ENCODE peak calls at places on chromosomes 1 and 21, in five cellular contexts. One of them, this sample, is unnamed.

GRCh38 chr1:47767741-47768100 is 229.5 kb downstream of the TRABD2B start:
- ATAC-seq in Panc1: no peak
- ATAC-seq in HCT116: no peak
- ATAC-seq in HepG2: peak
- ATAC-seq in upper lobe of left lung: no peak
- ATAC-seq in this sample: no peak

GRCh38 chr1:220356981-220357850 is 85.0 kb upstream of the RAB3GAP2 start:
- ATAC-seq in HepG2: no peak
- ATAC-seq in HCT116: no peak
- ATAC-seq in upper lobe of left lung: no peak
- ATAC-seq in Panc1: no peak
- ATAC-seq in this sample: no peak

GRCh38 chr1:14924012-14924452 is 229.5 kb upstream of the TMEM51 start:
- ATAC-seq in upper lobe of left lung: peak
- ATAC-seq in HCT116: peak
- ATAC-seq in Panc1: peak
- ATAC-seq in HepG2: peak
- ATAC-seq in this sample: peak

GRCh38 chr1:10727703-10728348 is 68.6 kb downstream of the CASZ1 start:
- ATAC-seq in upper lobe of left lung: no peak
- ATAC-seq in HepG2: no peak
- ATAC-seq in Panc1: no peak
- ATAC-seq in HCT116: no peak
- ATAC-seq in this sample: no peak

GRCh38 chr1:34361781-34362357 is 185.2 kb downstream of the C1orf94 start:
- ATAC-seq in HepG2: no peak
- ATAC-seq in HCT116: no peak
- ATAC-seq in upper lobe of left lung: no peak
- ATAC-seq in Panc1: no peak
- ATAC-seq in this sample: no peak

GRCh38 chr1:92424376-92424775 is 62.3 kb downstream of the GFI1 start:
- ATAC-seq in Panc1: no peak
- ATAC-seq in upper lobe of left lung: no peak
- ATAC-seq in HepG2: no peak
- ATAC-seq in HCT116: no peak
- ATAC-seq in this sample: no peak

GRCh38 chr1:38929476-38929875 is 12.2 kb downstream of the RHBDL2 start:
- ATAC-seq in upper lobe of left lung: no peak
- ATAC-seq in Panc1: peak
- ATAC-seq in HCT116: no peak
- ATAC-seq in HepG2: no peak
- ATAC-seq in this sample: no peak

GRCh38 chr1:12486401-12487005 is 131.5 kb downstream of the DHRS3 start:
- ATAC-seq in HepG2: no peak
- ATAC-seq in HCT116: peak
- ATAC-seq in upper lobe of left lung: peak
- ATAC-seq in Panc1: no peak
- ATAC-seq in this sample: peak

GRCh38 chr1:52210044-52210443 is 68.2 kb downstream of the ZFYVE9 start:
- ATAC-seq in upper lobe of left lung: no peak
- ATAC-seq in Panc1: no peak
- ATAC-seq in HepG2: no peak
- ATAC-seq in HCT116: no peak
- ATAC-seq in this sample: no peak

GRCh38 chr1:56061824-56062223 is 517.5 kb downstream of the PLPP3 start:
- ATAC-seq in HCT116: no peak
- ATAC-seq in HepG2: no peak
- ATAC-seq in upper lobe of left lung: no peak
- ATAC-seq in Panc1: no peak
- ATAC-seq in this sample: no peak

GRCh38 chr1:147630022-147630421 is 40.3 kb downstream of the ACP6 start:
- ATAC-seq in upper lobe of left lung: no peak
- ATAC-seq in HepG2: no peak
- ATAC-seq in Panc1: no peak
- ATAC-seq in HCT116: no peak
- ATAC-seq in this sample: no peak

GRCh38 chr1:224529844-224530243 is 86.3 kb upstream of the CNIH3 start:
- ATAC-seq in HepG2: no peak
- ATAC-seq in upper lobe of left lung: no peak
- ATAC-seq in Panc1: no peak
- ATAC-seq in HCT116: no peak
- ATAC-seq in this sample: no peak

GRCh38 chr1:170239445-170239844 is 93.7 kb downstream of the NTMT2 start:
- ATAC-seq in HepG2: no peak
- ATAC-seq in Panc1: no peak
- ATAC-seq in HCT116: no peak
- ATAC-seq in upper lobe of left lung: no peak
- ATAC-seq in this sample: peak

GRCh38 chr1:66265796-66266195 is 268.2 kb upstream of the SGIP1 start:
- ATAC-seq in HCT116: peak
- ATAC-seq in upper lobe of left lung: no peak
- ATAC-seq in HepG2: no peak
- ATAC-seq in Panc1: no peak
- ATAC-seq in this sample: no peak

GRCh38 chr1:25848531-25848930 is 10.7 kb downstream of the AUNIP start:
- ATAC-seq in HCT116: no peak
- ATAC-seq in HepG2: no peak
- ATAC-seq in upper lobe of left lung: no peak
- ATAC-seq in Panc1: peak
- ATAC-seq in this sample: no peak

GRCh38 chr1:41560496-41560895 is 76.0 kb upstream of the EDN2 start:
- ATAC-seq in Panc1: no peak
- ATAC-seq in HepG2: no peak
- ATAC-seq in HCT116: no peak
- ATAC-seq in upper lobe of left lung: peak
- ATAC-seq in this sample: no peak

GRCh38 chr1:112840631-112841624 is 115.1 kb downstream of the SLC16A1 start:
- ATAC-seq in Panc1: no peak
- ATAC-seq in HCT116: no peak
- ATAC-seq in HepG2: no peak
- ATAC-seq in upper lobe of left lung: no peak
- ATAC-seq in this sample: no peak

GRCh38 chr1:159896086-159896930 is 3.7 kb downstream of the CFAP45 start:
- ATAC-seq in upper lobe of left lung: peak
- ATAC-seq in HCT116: no peak
- ATAC-seq in Panc1: no peak
- ATAC-seq in HepG2: no peak
- ATAC-seq in this sample: peak

GRCh38 chr1:30652151-30652915 is 71.1 kb downstream of the MATN1 start:
- ATAC-seq in Panc1: no peak
- ATAC-seq in HCT116: no peak
- ATAC-seq in upper lobe of left lung: no peak
- ATAC-seq in HepG2: no peak
- ATAC-seq in this sample: no peak

GRCh38 chr1:198523183-198523942 is 17.1 kb downstream of the ATP6V1G3 start:
- ATAC-seq in HepG2: no peak
- ATAC-seq in upper lobe of left lung: no peak
- ATAC-seq in HCT116: no peak
- ATAC-seq in Panc1: no peak
- ATAC-seq in this sample: no peak

GRCh38 chr1:21618059-21618458 is 51.1 kb downstream of the RAP1GAP start:
- ATAC-seq in HCT116: no peak
- ATAC-seq in HepG2: no peak
- ATAC-seq in Panc1: no peak
- ATAC-seq in upper lobe of left lung: no peak
- ATAC-seq in this sample: no peak

GRCh38 chr1:247295746-247296145 is 35.9 kb downstream of the ZNF496 start:
- ATAC-seq in HCT116: no peak
- ATAC-seq in upper lobe of left lung: no peak
- ATAC-seq in HepG2: no peak
- ATAC-seq in Panc1: no peak
- ATAC-seq in this sample: no peak

GRCh38 chr1:158931055-158931737 is at the start of gene PYHIN1:
- ATAC-seq in HCT116: no peak
- ATAC-seq in HepG2: no peak
- ATAC-seq in upper lobe of left lung: no peak
- ATAC-seq in Panc1: no peak
- ATAC-seq in this sample: no peak

GRCh38 chr1:213905315-213905714 is 82.5 kb upstream of the PROX1 start:
- ATAC-seq in upper lobe of left lung: no peak
- ATAC-seq in HepG2: no peak
- ATAC-seq in Panc1: peak
- ATAC-seq in HCT116: no peak
- ATAC-seq in this sample: no peak

GRCh38 chr21:20187028-20187427 is 811.2 kb upstream of the NCAM2 start:
- ATAC-seq in upper lobe of left lung: no peak
- ATAC-seq in HepG2: no peak
- ATAC-seq in HCT116: no peak
- ATAC-seq in Panc1: no peak
- ATAC-seq in this sample: no peak

GRCh38 chr1:112007169-112007568 is 17.7 kb upstream of the KCND3 start:
- ATAC-seq in Panc1: no peak
- ATAC-seq in HepG2: no peak
- ATAC-seq in upper lobe of left lung: no peak
- ATAC-seq in HCT116: no peak
- ATAC-seq in this sample: no peak

GRCh38 chr1:156660752-156661112 is 16.5 kb downstream of the NES start:
- ATAC-seq in upper lobe of left lung: no peak
- ATAC-seq in Panc1: peak
- ATAC-seq in HCT116: peak
- ATAC-seq in HepG2: peak
- ATAC-seq in this sample: no peak

GRCh38 chr1:87834941-87835340 is 506.3 kb downstream of the LMO4 start:
- ATAC-seq in HCT116: no peak
- ATAC-seq in Panc1: no peak
- ATAC-seq in HepG2: no peak
- ATAC-seq in upper lobe of left lung: no peak
- ATAC-seq in this sample: no peak

GRCh38 chr1:28193701-28194161 is 17.2 kb upstream of the PTAFR start:
- ATAC-seq in Panc1: peak
- ATAC-seq in HepG2: peak
- ATAC-seq in upper lobe of left lung: peak
- ATAC-seq in HCT116: peak
- ATAC-seq in this sample: no peak

GRCh38 chr1:22414244-22414751 is 37.4 kb upstream of the ZBTB40 start:
- ATAC-seq in upper lobe of left lung: peak
- ATAC-seq in Panc1: peak
- ATAC-seq in HCT116: no peak
- ATAC-seq in HepG2: peak
- ATAC-seq in this sample: no peak

GRCh38 chr1:152502496-152503180 is 8.0 kb upstream of the LCE5A start:
- ATAC-seq in Panc1: no peak
- ATAC-seq in HCT116: no peak
- ATAC-seq in upper lobe of left lung: no peak
- ATAC-seq in HepG2: no peak
- ATAC-seq in this sample: no peak

GRCh38 chr1:27542463-27543273 is 52.7 kb upstream of the WASF2 start:
- ATAC-seq in upper lobe of left lung: peak
- ATAC-seq in HCT116: peak
- ATAC-seq in Panc1: peak
- ATAC-seq in HepG2: peak
- ATAC-seq in this sample: peak

GRCh38 chr1:6777813-6778212 is 7.4 kb upstream of the CAMTA1 start:
- ATAC-seq in HepG2: no peak
- ATAC-seq in Panc1: no peak
- ATAC-seq in upper lobe of left lung: no peak
- ATAC-seq in HCT116: no peak
- ATAC-seq in this sample: no peak
- TF ChIP-seq POLR2AphosphoS5 in HepG2: no peak
- TF ChIP-seq POLR2AphosphoS5 in Panc1: no peak
- TF ChIP-seq POLR2AphosphoS5 in upper lobe of left lung: no peak
- TF ChIP-seq POLR2AphosphoS5 in HCT116: no peak
- TF ChIP-seq POLR2AphosphoS5 in this sample: no peak

GRCh38 chr1:243850368-243851128 is 505 bp upstream of the AKT3 start:
- ATAC-seq in upper lobe of left lung: peak
- ATAC-seq in HCT116: peak
- ATAC-seq in Panc1: peak
- ATAC-seq in HepG2: peak
- ATAC-seq in this sample: peak
- TF ChIP-seq POLR2AphosphoS5 in upper lobe of left lung: peak
- TF ChIP-seq POLR2AphosphoS5 in HCT116: no peak
- TF ChIP-seq POLR2AphosphoS5 in Panc1: no peak
- TF ChIP-seq POLR2AphosphoS5 in HepG2: no peak
- TF ChIP-seq POLR2AphosphoS5 in this sample: peak

DNA sequence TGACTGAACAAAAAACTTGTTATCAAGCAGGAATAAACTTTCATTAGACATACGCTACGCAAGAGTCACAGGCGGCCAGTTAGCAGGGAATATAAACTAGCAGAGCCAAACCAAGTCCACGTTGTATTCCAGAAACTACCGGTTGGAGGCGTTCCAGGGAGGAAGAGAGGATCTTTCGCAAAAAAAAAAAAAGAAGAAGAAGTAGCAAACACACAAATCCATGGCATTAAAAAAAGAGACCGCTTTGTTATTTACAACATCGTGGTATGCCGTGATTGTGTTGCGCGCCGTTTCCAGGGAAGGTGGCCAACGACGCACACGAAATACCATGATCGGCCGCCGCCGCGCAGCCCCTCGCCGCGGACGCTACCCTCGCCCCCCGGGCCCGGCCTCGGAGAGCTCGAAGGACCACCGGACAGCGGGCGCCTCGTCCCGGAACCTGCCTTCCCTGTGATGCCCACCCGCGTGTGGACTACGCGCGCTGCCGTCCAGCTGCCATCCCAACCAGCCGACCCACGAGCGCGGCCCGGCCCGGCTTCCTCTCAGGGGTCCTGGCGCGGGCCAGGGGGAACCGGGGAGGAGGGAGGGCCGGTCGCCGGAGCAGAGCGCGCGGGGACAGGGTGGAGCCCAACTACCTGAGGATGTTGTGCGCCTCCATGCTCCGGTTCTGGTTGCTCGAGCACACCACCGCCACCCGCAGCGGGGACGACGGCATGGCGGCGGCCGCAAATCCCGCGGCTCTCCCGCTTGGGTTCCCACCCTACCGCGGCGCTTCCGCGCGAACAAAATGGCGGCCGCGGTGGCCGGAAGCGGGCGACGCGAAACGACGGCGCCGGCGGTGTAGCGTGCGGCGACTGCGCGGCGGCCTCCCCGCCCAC is 581 bp downstream of the SSU72 start:
- ATAC-seq in Panc1: peak
- ATAC-seq in upper lobe of left lung: peak
- ATAC-seq in HCT116: peak
- ATAC-seq in HepG2: peak
- ATAC-seq in this sample: peak
- TF ChIP-seq POLR2AphosphoS5 in Panc1: no peak
- TF ChIP-seq POLR2AphosphoS5 in upper lobe of left lung: no peak
- TF ChIP-seq POLR2AphosphoS5 in HCT116: no peak
- TF ChIP-seq POLR2AphosphoS5 in HepG2: no peak
- TF ChIP-seq POLR2AphosphoS5 in this sample: peak

DNA sequence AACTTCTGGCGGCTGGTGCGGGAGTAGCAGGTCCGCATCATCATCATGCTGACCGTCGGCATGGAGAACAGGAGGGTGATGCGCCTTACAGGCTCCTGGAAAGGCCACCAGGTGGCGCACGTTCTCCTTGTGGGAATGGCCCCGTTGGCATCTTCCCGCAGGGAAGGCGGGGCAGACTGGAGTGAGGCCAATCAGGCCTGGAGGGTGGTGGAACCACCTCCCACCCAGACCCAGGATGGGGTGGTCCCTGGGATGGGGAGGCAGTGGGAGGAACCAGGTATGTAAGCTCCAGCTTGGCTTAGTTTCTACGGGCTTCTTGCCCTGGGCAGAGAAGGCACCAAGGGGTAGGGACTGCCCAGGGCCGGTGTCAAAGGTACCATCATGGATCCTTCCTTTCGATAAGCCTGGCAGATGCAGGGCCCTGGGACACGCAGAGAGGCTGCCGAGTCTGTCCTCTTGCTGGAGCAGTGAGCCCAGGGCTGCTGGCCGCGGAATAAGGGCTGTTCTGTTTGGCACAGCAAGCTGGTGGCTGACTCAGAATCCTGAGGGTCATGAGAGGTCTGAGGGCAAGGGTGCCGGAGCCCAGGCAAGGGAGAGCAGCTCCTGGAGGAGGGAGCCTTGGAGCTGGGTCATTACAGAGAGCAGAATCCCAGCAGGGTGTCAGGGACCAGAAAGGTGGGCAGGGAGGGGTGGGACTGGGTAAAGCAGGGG is 8.7 kb upstream of the LGR6 start:
- ATAC-seq in Panc1: peak
- ATAC-seq in upper lobe of left lung: peak
- ATAC-seq in HepG2: peak
- ATAC-seq in HCT116: peak
- ATAC-seq in this sample: peak
- TF ChIP-seq POLR2AphosphoS5 in Panc1: no peak
- TF ChIP-seq POLR2AphosphoS5 in upper lobe of left lung: no peak
- TF ChIP-seq POLR2AphosphoS5 in HepG2: no peak
- TF ChIP-seq POLR2AphosphoS5 in HCT116: peak
- TF ChIP-seq POLR2AphosphoS5 in this sample: no peak